ENCODE peak calls at places on chromosomes 11 and 22, in four cellular contexts. W is stimulated activated CD4-positive, alpha-beta T cell treated with anti-CD3 and anti-CD28 coated beads, TNF-alpha, amount 100 ng/mL, for 1 hour; U is myocyte; E is HCT116. X is an unnamed sample.
A peak's percentile ranks its signal among the peaks of the same experiment; 100 is the strongest.

GRCh38 chr11:69542314-69543168 is 61.1 kb downstream of the LINC01488 start:
- DNase-seq in W (no peak), U (no peak), E (no peak), X (no peak)

GRCh38 chr22:42959472-42960145 is 55.3 kb downstream of the PACSIN2 start:
- DNase-seq in W (no peak), U (no peak), E (no peak), X (no peak)

GRCh38 chr11:75347781-75348613 is 3.5 kb downstream of the ARRB1 start:
- DNase-seq in W (no peak), U (peak; percentile 80), E (no peak), X (peak; percentile 36)

GRCh38 chr11:60970369-60970774 is 1.1 kb upstream of the CD6 start:
- DNase-seq in W (peak; percentile 63), U (peak; percentile 50), E (peak; percentile 16), X (peak; percentile 66)

GRCh38 chr11:36509265-36509664 is 807 bp downstream of the TRAF6 start:
- DNase-seq in W (no peak), U (peak; percentile 70), E (no peak), X (no peak)

GRCh38 chr11:112050721-112051120 is 23.1 kb downstream of the PIH1D2 start:
- DNase-seq in W (no peak), U (no peak), E (no peak), X (no peak)

GRCh38 chr22:47775686-47776085 is 1013.2 kb downstream of the TBC1D22A start:
- DNase-seq in W (no peak), U (no peak), E (no peak), X (no peak)

GRCh38 chr22:39967996-39968968 is 8.1 kb downstream of the TMA7B start:
- DNase-seq in W (no peak), U (no peak), E (no peak), X (no peak)

GRCh38 chr11:113176971-113177370 is 137.4 kb upstream of the TTC12 start:
- DNase-seq in W (no peak), U (peak; percentile 83), E (no peak), X (no peak)

GRCh38 chr22:24588756-24589481 is 4.0 kb downstream of the LRRC75B start:
- DNase-seq in W (no peak), U (no peak), E (no peak), X (no peak)

GRCh38 chr11:2217211-2218081 is 45.8 kb upstream of the TH start:
- DNase-seq in W (no peak), U (no peak), E (no peak), X (no peak)

GRCh38 chr22:24432059-24432853 is 4.9 kb downstream of the ADORA2A start:
- DNase-seq in W (no peak), U (peak; percentile 79), E (no peak), X (no peak)

GRCh38 chr11:61893981-61894380 is 2.6 kb upstream of the FADS3 start:
- DNase-seq in W (no peak), U (peak; percentile 46), E (no peak), X (no peak)

GRCh38 chr22:49599039-49599438 is 228.6 kb downstream of the BRD1 start:
- DNase-seq in W (no peak), U (no peak), E (no peak), X (no peak)

GRCh38 chr11:23112987-23113886 is 253.0 kb upstream of the CCDC179 start:
- DNase-seq in W (no peak), U (peak; percentile 58), E (no peak), X (peak; percentile 29)

GRCh38 chr11:2089536-2090165 is 49.5 kb downstream of the IGF2 start:
- DNase-seq in W (no peak), U (peak; percentile 14), E (peak; percentile 73), X (peak; percentile 73)

GRCh38 chr11:33868646-33869461 is 23.0 kb downstream of the LMO2 start:
- DNase-seq in W (no peak), U (no peak), E (no peak), X (peak; percentile 76)

GRCh38 chr11:86579406-86579731 is 93.0 kb downstream of the ME3 start:
- DNase-seq in W (no peak), U (peak; percentile 35), E (no peak), X (no peak)

GRCh38 chr11:11659567-11660341 is 37.9 kb upstream of the GALNT18 start:
- DNase-seq in W (no peak), U (no peak), E (no peak), X (no peak)

GRCh38 chr11:60367009-60367408 is 11.3 kb upstream of the MS4A7 start:
- DNase-seq in W (no peak), U (no peak), E (no peak), X (no peak)

GRCh38 chr22:22770280-22770871 is 117.2 kb upstream of the IGLL5 start:
- DNase-seq in W (no peak), U (peak; percentile 22), E (no peak), X (peak; percentile 41)

GRCh38 chr11:74474316-74474715 is 7.0 kb upstream of the KCNE3 start:
- DNase-seq in W (no peak), U (no peak), E (no peak), X (no peak)

GRCh38 chr11:103051986-103052385 is 40.0 kb downstream of the DCUN1D5 start:
- DNase-seq in W (no peak), U (no peak), E (no peak), X (no peak)